ENCODE peak calls at places on chromosomes 11 and 22, in seven cellular contexts. M is activated CD4-positive, alpha-beta T cell treated with anti-CD3 and anti-CD28 coated beads, Interleukin-2, amount 50 U/mL, for 4 hours; L is NCI-H1930; P is activated CD8-positive, alpha-beta memory T cell treated with anti-CD3 and anti-CD28 coated beads for 24 hours; T is AG04450; R is EL; F is activated naive CD4-positive, alpha-beta T cell. A is an unnamed sample.

GRCh38 chr22:37630839-37631435 is 8.5 kb upstream of the SH3BP1 start:
- DNase-seq in M (no peak), L (no peak), P (no peak), T (no peak), R (no peak), F (no peak), A (no peak)

GRCh38 chr11:2549080-2549479 is 104.3 kb downstream of the KCNQ1 start:
- DNase-seq in M (no peak), L (no peak), P (no peak), T (no peak), R (no peak), F (no peak), A (no peak)

GRCh38 chr11:208917-209260 is 1.4 kb downstream of the RIC8A start:
- DNase-seq in M (no peak), L (no peak), P (no peak), T (no peak), R (no peak), F (no peak), A (no peak)

GRCh38 chr22:23187201-23187600 is 6.9 kb downstream of the BCR start:
- DNase-seq in M (no peak), L (no peak), P (no peak), T (no peak), R (no peak), F (no peak), A (no peak)

GRCh38 chr11:68792400-68792955 is 41.2 kb upstream of the TESMIN start:
- DNase-seq in M (no peak), L (no peak), P (no peak), T (no peak), R (peak), F (no peak), A (no peak)

GRCh38 chr11:87366346-87366745 is 328.6 kb downstream of the TMEM135 start:
- DNase-seq in M (no peak), L (no peak), P (no peak), T (no peak), R (no peak), F (no peak), A (no peak)

GRCh38 chr11:133081730-133082452 is 450.4 kb downstream of the OPCML start:
- DNase-seq in M (no peak), L (no peak), P (no peak), T (no peak), R (no peak), F (no peak), A (no peak)

GRCh38 chr11:117523680-117524079 is 196.0 kb downstream of the CEP164 start:
- DNase-seq in M (no peak), L (no peak), P (no peak), T (no peak), R (peak), F (no peak), A (no peak)

GRCh38 chr22:30260682-30261081 is 6.0 kb downstream of the OSM start:
- DNase-seq in M (no peak), L (no peak), P (no peak), T (no peak), R (no peak), F (no peak), A (no peak)

GRCh38 chr22:48475661-48476345 is 1351.9 kb downstream of the BRD1 start:
- DNase-seq in M (no peak), L (no peak), P (no peak), T (no peak), R (no peak), F (no peak), A (no peak)

A was measured in activated gamma-delta T cell treated with anti-CD3 and anti-CD28 coated beads, Interleukin-2, amount 50 U/mL, for 16 hours.